ENCODE peak calls at places on chromosomes 5 and 9, in eight cellular contexts. One of them, this sample, is unnamed.
A peak's percentile ranks its signal among the peaks of the same experiment; 100 is the strongest.

GRCh38 chr9:90508940-90509339 is 133.7 kb downstream of the DIRAS2 start:
- DNase-seq in NT2/D1: no peak
- DNase-seq in iris pigment epithelial cell: no peak
- DNase-seq in GM23338: no peak
- DNase-seq in A172: no peak
- DNase-seq in caudate nucleus: no peak
- DNase-seq in RPMI7951: peak; percentile 47
- DNase-seq in NCI-H446 treated with DMSO at 0.1 percent for 48 hours: no peak
- DNase-seq in this sample: no peak

GRCh38 chr9:35798658-35799366 is 7.4 kb downstream of the NPR2 start:
- DNase-seq in NT2/D1: no peak
- DNase-seq in iris pigment epithelial cell: peak; percentile 54
- DNase-seq in GM23338: no peak
- DNase-seq in A172: peak; percentile 68
- DNase-seq in caudate nucleus: no peak
- DNase-seq in RPMI7951: peak; percentile 85
- DNase-seq in NCI-H446 treated with DMSO at 0.1 percent for 48 hours: no peak
- DNase-seq in this sample: no peak

GRCh38 chr5:76439201-76439600 is 36.1 kb downstream of the IQGAP2 start:
- DNase-seq in NT2/D1: no peak
- DNase-seq in iris pigment epithelial cell: no peak
- DNase-seq in GM23338: no peak
- DNase-seq in A172: no peak
- DNase-seq in caudate nucleus: no peak
- DNase-seq in RPMI7951: no peak
- DNase-seq in NCI-H446 treated with DMSO at 0.1 percent for 48 hours: no peak
- DNase-seq in this sample: no peak

GRCh38 chr5:22295832-22296231 is 557.3 kb downstream of the CDH12 start:
- DNase-seq in NT2/D1: no peak
- DNase-seq in iris pigment epithelial cell: no peak
- DNase-seq in GM23338: no peak
- DNase-seq in A172: no peak
- DNase-seq in caudate nucleus: no peak
- DNase-seq in RPMI7951: no peak
- DNase-seq in NCI-H446 treated with DMSO at 0.1 percent for 48 hours: no peak
- DNase-seq in this sample: no peak

GRCh38 chr9:135366104-135366503 is 113.5 kb upstream of the PPP1R26 start:
- DNase-seq in NT2/D1: no peak
- DNase-seq in iris pigment epithelial cell: no peak
- DNase-seq in GM23338: no peak
- DNase-seq in A172: no peak
- DNase-seq in caudate nucleus: no peak
- DNase-seq in RPMI7951: no peak
- DNase-seq in NCI-H446 treated with DMSO at 0.1 percent for 48 hours: no peak
- DNase-seq in this sample: no peak

GRCh38 chr9:107155244-107155817 is 127.7 kb upstream of the RAD23B start:
- DNase-seq in NT2/D1: no peak
- DNase-seq in iris pigment epithelial cell: no peak
- DNase-seq in GM23338: peak; percentile 42
- DNase-seq in A172: no peak
- DNase-seq in caudate nucleus: no peak
- DNase-seq in RPMI7951: no peak
- DNase-seq in NCI-H446 treated with DMSO at 0.1 percent for 48 hours: no peak
- DNase-seq in this sample: peak; percentile 13

GRCh38 chr5:159915913-159916840 is at the start of gene ADRA1B:
- DNase-seq in NT2/D1: peak; percentile 48
- DNase-seq in iris pigment epithelial cell: peak; percentile 76
- DNase-seq in GM23338: peak; percentile 86
- DNase-seq in A172: peak; percentile 57
- DNase-seq in caudate nucleus: no peak
- DNase-seq in RPMI7951: no peak
- DNase-seq in NCI-H446 treated with DMSO at 0.1 percent for 48 hours: peak; percentile 37
- DNase-seq in this sample: peak; percentile 83

GRCh38 chr9:114995681-114996221 is 65.4 kb upstream of the TNFSF8 start:
- DNase-seq in NT2/D1: no peak
- DNase-seq in iris pigment epithelial cell: no peak
- DNase-seq in GM23338: no peak
- DNase-seq in A172: no peak
- DNase-seq in caudate nucleus: no peak
- DNase-seq in RPMI7951: no peak
- DNase-seq in NCI-H446 treated with DMSO at 0.1 percent for 48 hours: no peak
- DNase-seq in this sample: no peak

GRCh38 chr5:10620346-10620745 is 56.5 kb downstream of the ANKRD33B start:
- DNase-seq in NT2/D1: no peak
- DNase-seq in iris pigment epithelial cell: no peak
- DNase-seq in GM23338: no peak
- DNase-seq in A172: no peak
- DNase-seq in caudate nucleus: no peak
- DNase-seq in RPMI7951: no peak
- DNase-seq in NCI-H446 treated with DMSO at 0.1 percent for 48 hours: no peak
- DNase-seq in this sample: no peak

GRCh38 chr5:6704361-6704851 is 8.8 kb upstream of the TENT4A start:
- DNase-seq in NT2/D1: no peak
- DNase-seq in iris pigment epithelial cell: peak; percentile 92
- DNase-seq in GM23338: no peak
- DNase-seq in A172: peak; percentile 85
- DNase-seq in caudate nucleus: no peak
- DNase-seq in RPMI7951: peak; percentile 91
- DNase-seq in NCI-H446 treated with DMSO at 0.1 percent for 48 hours: no peak
- DNase-seq in this sample: no peak

GRCh38 chr5:59125961-59126360 is 543.1 kb downstream of the RAB3C start:
- DNase-seq in NT2/D1: no peak
- DNase-seq in iris pigment epithelial cell: no peak
- DNase-seq in GM23338: no peak
- DNase-seq in A172: no peak
- DNase-seq in caudate nucleus: no peak
- DNase-seq in RPMI7951: no peak
- DNase-seq in NCI-H446 treated with DMSO at 0.1 percent for 48 hours: no peak
- DNase-seq in this sample: no peak

GRCh38 chr5:78621269-78621871 is 27.2 kb downstream of the LHFPL2 start:
- DNase-seq in NT2/D1: no peak
- DNase-seq in iris pigment epithelial cell: peak; percentile 58
- DNase-seq in GM23338: no peak
- DNase-seq in A172: peak; percentile 42
- DNase-seq in caudate nucleus: no peak
- DNase-seq in RPMI7951: no peak
- DNase-seq in NCI-H446 treated with DMSO at 0.1 percent for 48 hours: no peak
- DNase-seq in this sample: no peak

This sample was measured in NCI-H82.